ENCODE peak calls at places on chromosome 11, in four cellular contexts. One of them, this sample, is unnamed.

GRCh38 chr11:3723014-3723708 is 52.0 kb upstream of the CHRNA10 start:
- DNase-seq in H1: no peak
- DNase-seq in HepG2: no peak
- DNase-seq in HCT116: no peak
- DNase-seq in this sample: no peak

GRCh38 chr11:62148271-62148980 is 24.6 kb downstream of the INCENP start:
- DNase-seq in H1: no peak
- DNase-seq in HepG2: no peak
- DNase-seq in HCT116: no peak
- DNase-seq in this sample: no peak

GRCh38 chr11:71301858-71302533 is 49.6 kb upstream of the SHANK2 start:
- DNase-seq in H1: peak; percentile 39
- DNase-seq in HepG2: no peak
- DNase-seq in HCT116: no peak
- DNase-seq in this sample: no peak

GRCh38 chr11:112525270-112525669 is 264.6 kb upstream of the PLET1 start:
- DNase-seq in H1: no peak
- DNase-seq in HepG2: no peak
- DNase-seq in HCT116: no peak
- DNase-seq in this sample: no peak

GRCh38 chr11:9573775-9574555 is 495 bp downstream of the WEE1 start:
- DNase-seq in H1: no peak
- DNase-seq in HepG2: no peak
- DNase-seq in HCT116: no peak
- DNase-seq in this sample: no peak

GRCh38 chr11:118635237-118635591 is 27.8 kb downstream of the PHLDB1 start:
- DNase-seq in H1: no peak
- DNase-seq in HepG2: no peak
- DNase-seq in HCT116: no peak
- DNase-seq in this sample: no peak

GRCh38 chr11:36123353-36124220 is 165.6 kb downstream of the COMMD9 start:
- DNase-seq in H1: no peak
- DNase-seq in HepG2: no peak
- DNase-seq in HCT116: no peak
- DNase-seq in this sample: no peak

GRCh38 chr11:68584097-68584496 is 100.2 kb upstream of the GAL start:
- DNase-seq in H1: peak; percentile 94
- DNase-seq in HepG2: peak; percentile 15
- DNase-seq in HCT116: no peak
- DNase-seq in this sample: peak; percentile 63

GRCh38 chr11:28736256-28736655 is 628.1 kb downstream of the METTL15 start:
- DNase-seq in H1: no peak
- DNase-seq in HepG2: no peak
- DNase-seq in HCT116: no peak
- DNase-seq in this sample: no peak

GRCh38 chr11:83181815-83182214 is 11.7 kb upstream of the ANKRD42 start:
- DNase-seq in H1: no peak
- DNase-seq in HepG2: no peak
- DNase-seq in HCT116: no peak
- DNase-seq in this sample: no peak

GRCh38 chr11:64148200-64148916 is 17.6 kb downstream of the MACROD1 start:
- DNase-seq in H1: peak; percentile 93
- DNase-seq in HepG2: peak; percentile 50
- DNase-seq in HCT116: peak; percentile 27
- DNase-seq in this sample: peak; percentile 63

GRCh38 chr11:57100638-57101312 is 81.0 kb upstream of the LRRC55 start:
- DNase-seq in H1: no peak
- DNase-seq in HepG2: no peak
- DNase-seq in HCT116: no peak
- DNase-seq in this sample: no peak

GRCh38 chr11:1830119-1830499 is 4.7 kb upstream of the SYT8 start:
- DNase-seq in H1: no peak
- DNase-seq in HepG2: no peak
- DNase-seq in HCT116: no peak
- DNase-seq in this sample: no peak

GRCh38 chr11:117875397-117876048 is 935 bp downstream of the FXYD6 start:
- DNase-seq in H1: peak; percentile 59
- DNase-seq in HepG2: no peak
- DNase-seq in HCT116: no peak
- DNase-seq in this sample: no peak

GRCh38 chr11:85772700-85773099 is 38.2 kb downstream of the SYTL2 start:
- DNase-seq in H1: no peak
- DNase-seq in HepG2: no peak
- DNase-seq in HCT116: no peak
- DNase-seq in this sample: no peak

GRCh38 chr11:118911880-118912741 is 13.6 kb downstream of the BCL9L start:
- DNase-seq in H1: peak; percentile 86
- DNase-seq in HepG2: peak; percentile 83
- DNase-seq in HCT116: peak; percentile 96
- DNase-seq in this sample: no peak

GRCh38 chr11:926341-926916 is 759 bp downstream of the AP2A2 start:
- DNase-seq in H1: no peak
- DNase-seq in HepG2: no peak
- DNase-seq in HCT116: peak; percentile 10
- DNase-seq in this sample: no peak

GRCh38 chr11:17929171-17929570 is 83.7 kb downstream of the SERGEF start:
- DNase-seq in H1: no peak
- DNase-seq in HepG2: no peak
- DNase-seq in HCT116: no peak
- DNase-seq in this sample: no peak

GRCh38 chr11:116231540-116231939 is 541.2 kb downstream of the BUD13 start:
- DNase-seq in H1: no peak
- DNase-seq in HepG2: no peak
- DNase-seq in HCT116: no peak
- DNase-seq in this sample: no peak
- TF ChIP-seq YY1 in H1: no peak
- TF ChIP-seq YY1 in HepG2: no peak
- TF ChIP-seq YY1 in HCT116: no peak
- TF ChIP-seq YY1 in this sample: no peak

GRCh38 chr11:109731451-109731850 is 309.5 kb downstream of the C11orf87 start:
- DNase-seq in H1: no peak
- DNase-seq in HepG2: no peak
- DNase-seq in HCT116: no peak
- DNase-seq in this sample: no peak

GRCh38 chr11:109733245-109733644 is 311.3 kb downstream of the C11orf87 start:
- DNase-seq in H1: no peak
- DNase-seq in HepG2: no peak
- DNase-seq in HCT116: no peak
- DNase-seq in this sample: no peak

GRCh38 chr11:109730669-109731068 is 308.7 kb downstream of the C11orf87 start:
- DNase-seq in H1: no peak
- DNase-seq in HepG2: no peak
- DNase-seq in HCT116: no peak
- DNase-seq in this sample: no peak

GRCh38 chr11:109735139-109735538 is 313.1 kb downstream of the C11orf87 start:
- DNase-seq in H1: no peak
- DNase-seq in HepG2: no peak
- DNase-seq in HCT116: no peak
- DNase-seq in this sample: no peak

DNA sequence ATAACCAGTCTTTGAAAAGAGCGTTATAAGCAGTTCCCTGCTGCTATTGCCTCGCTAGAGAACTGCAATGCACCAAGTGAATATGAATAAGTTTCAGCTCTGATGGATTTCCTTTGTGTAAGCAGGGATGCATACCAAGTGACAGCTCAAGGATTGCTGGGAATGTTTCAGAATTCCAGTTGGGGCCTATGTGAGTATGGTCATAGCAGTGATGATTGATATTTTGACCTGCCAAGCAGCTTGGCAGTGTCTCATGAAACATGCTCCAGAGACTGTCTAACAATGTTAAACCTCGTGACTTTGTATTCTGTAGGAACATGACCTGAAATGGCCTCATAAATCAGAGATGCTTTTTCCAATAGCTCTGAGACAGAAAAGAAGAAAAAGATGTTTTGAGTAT is 312.6 kb downstream of the C11orf87 start:
- DNase-seq in H1: no peak
- DNase-seq in HepG2: no peak
- DNase-seq in HCT116: no peak
- DNase-seq in this sample: no peak
- TF ChIP-seq YY1 in H1: no peak
- TF ChIP-seq YY1 in HepG2: no peak
- TF ChIP-seq YY1 in HCT116: no peak
- TF ChIP-seq YY1 in this sample: no peak

DNA sequence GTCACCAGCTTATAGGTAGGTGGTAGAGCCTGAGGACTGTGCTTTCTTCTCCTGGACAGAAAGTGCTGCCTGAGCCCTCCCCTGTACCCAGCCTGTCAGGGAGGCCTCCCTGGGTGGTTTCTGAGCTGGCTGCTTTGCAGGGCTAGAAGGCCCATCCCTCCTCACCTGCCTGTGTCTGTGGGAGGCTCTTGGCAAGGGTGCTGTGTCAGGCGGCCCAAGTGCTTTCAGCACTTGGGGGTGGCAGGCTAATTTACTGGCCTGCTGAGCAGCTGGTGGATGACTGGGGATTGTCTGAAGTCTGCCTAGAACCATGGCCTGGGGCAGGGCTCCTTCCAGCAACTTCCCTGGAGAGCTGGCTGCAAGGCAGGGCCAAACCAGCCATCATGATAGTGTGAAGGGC is 139.0 kb upstream of the NAV2 start:
- DNase-seq in H1: no peak
- DNase-seq in HepG2: no peak
- DNase-seq in HCT116: no peak
- DNase-seq in this sample: no peak
- TF ChIP-seq YY1 in H1: no peak
- TF ChIP-seq YY1 in HepG2: no peak
- TF ChIP-seq YY1 in HCT116: no peak
- TF ChIP-seq YY1 in this sample: no peak

DNA sequence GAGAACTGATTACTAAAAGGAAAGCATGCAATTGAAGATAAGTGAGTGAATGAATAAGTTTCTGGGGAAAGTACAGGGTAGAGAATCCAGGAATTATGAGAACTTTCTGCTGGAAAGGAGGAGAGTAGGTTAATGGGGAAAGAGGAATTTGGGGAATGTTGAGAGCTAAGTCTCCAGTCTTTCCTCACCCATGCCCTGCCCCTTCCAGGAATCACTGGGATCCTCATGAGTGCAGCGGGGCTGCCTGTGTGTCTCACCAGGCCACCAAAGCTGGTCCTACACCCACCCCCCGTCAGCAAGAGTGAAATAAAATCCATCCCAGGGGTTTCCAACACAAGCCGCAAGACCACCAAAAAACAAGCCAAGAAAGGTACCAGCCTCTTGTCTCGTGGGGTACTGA is 17.0 kb downstream of the DTX4 start:
- DNase-seq in H1: no peak
- DNase-seq in HepG2: no peak
- DNase-seq in HCT116: no peak
- DNase-seq in this sample: no peak
- TF ChIP-seq YY1 in H1: no peak
- TF ChIP-seq YY1 in HepG2: no peak
- TF ChIP-seq YY1 in HCT116: no peak
- TF ChIP-seq YY1 in this sample: no peak

DNA sequence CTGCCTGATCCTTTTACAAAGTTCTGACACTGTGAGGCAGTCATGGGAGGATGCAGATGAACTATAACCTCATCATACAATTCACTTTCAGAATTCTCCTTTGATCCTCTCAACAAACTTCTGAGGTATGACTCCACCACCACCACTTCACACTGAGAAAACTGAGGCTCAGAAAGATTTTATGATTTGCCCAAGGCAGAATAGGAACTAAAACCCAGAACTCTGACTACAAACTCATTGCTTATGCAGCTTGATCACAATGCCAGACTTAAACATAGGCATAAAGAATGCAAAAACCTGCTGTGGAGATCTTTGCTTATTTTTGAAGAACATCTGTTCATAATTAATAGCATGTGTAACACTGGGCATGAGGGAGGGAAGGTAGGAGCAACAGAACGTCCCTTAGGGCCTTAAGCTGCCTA is 20.4 kb downstream of the FAM168A start:
- DNase-seq in H1: no peak
- DNase-seq in HepG2: no peak
- DNase-seq in HCT116: no peak
- DNase-seq in this sample: no peak
- TF ChIP-seq YY1 in H1: no peak
- TF ChIP-seq YY1 in HepG2: no peak
- TF ChIP-seq YY1 in HCT116: no peak
- TF ChIP-seq YY1 in this sample: no peak

GRCh38 chr11:97739892-97740782 is 1280.6 kb upstream of the CNTN5 start:
- DNase-seq in H1: no peak
- DNase-seq in HepG2: peak; percentile 13
- DNase-seq in HCT116: no peak
- DNase-seq in this sample: no peak

GRCh38 chr11:97745515-97746050 is 1275.2 kb upstream of the CNTN5 start:
- DNase-seq in H1: no peak
- DNase-seq in HepG2: no peak
- DNase-seq in HCT116: no peak
- DNase-seq in this sample: no peak

GRCh38 chr11:97742717-97743116 is 1278.0 kb upstream of the CNTN5 start:
- DNase-seq in H1: no peak
- DNase-seq in HepG2: no peak
- DNase-seq in HCT116: no peak
- DNase-seq in this sample: no peak

GRCh38 chr11:97740783-97741151 is 1280.0 kb upstream of the CNTN5 start:
- DNase-seq in H1: no peak
- DNase-seq in HepG2: no peak
- DNase-seq in HCT116: no peak
- DNase-seq in this sample: no peak

DNA sequence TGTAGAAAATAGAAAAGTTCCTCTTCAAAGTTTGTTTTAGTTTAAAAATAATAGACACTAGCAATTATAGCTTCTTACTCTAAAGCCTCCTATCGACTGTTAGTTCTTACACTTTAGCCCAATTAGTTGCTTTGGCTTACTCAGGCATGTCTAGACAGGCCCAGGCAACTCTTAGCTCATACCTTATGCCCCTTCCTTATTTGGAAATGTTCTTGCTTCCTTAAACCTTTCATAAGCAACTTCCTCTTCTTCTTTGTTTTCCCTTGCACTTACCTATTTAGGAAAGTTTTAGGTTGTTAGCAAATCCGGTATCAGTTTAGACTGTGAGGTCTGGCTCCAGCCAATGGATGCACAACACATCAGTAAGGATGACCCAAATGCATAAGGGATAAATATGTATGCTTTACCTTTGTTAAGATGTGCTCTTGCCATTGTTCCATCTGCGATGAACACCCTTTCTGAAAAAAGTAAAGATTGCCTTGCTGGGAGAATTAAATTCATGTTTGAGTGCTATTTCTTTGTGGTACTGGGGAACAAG is 1277.5 kb upstream of the CNTN5 start:
- DNase-seq in H1: no peak
- DNase-seq in HepG2: no peak
- DNase-seq in HCT116: no peak
- DNase-seq in this sample: no peak
- TF ChIP-seq YY1 in H1: no peak
- TF ChIP-seq YY1 in HepG2: no peak
- TF ChIP-seq YY1 in HCT116: no peak
- TF ChIP-seq YY1 in this sample: no peak

GRCh38 chr11:48538991-48539390 is 50.4 kb downstream of the OR4A47 start:
- DNase-seq in H1: no peak
- DNase-seq in HepG2: no peak
- DNase-seq in HCT116: no peak
- DNase-seq in this sample: no peak
- TF ChIP-seq YY1 in H1: no peak
- TF ChIP-seq YY1 in HepG2: no peak
- TF ChIP-seq YY1 in HCT116: no peak
- TF ChIP-seq YY1 in this sample: no peak

This sample was measured in NT2/D1.